ENCODE peak calls at places on chromosomes 6 and 20, in four cellular contexts. One of them, this sample, is unnamed.

GRCh38 chr6:153150767-153151440 is 19.8 kb upstream of the RGS17 start:
- DNase-seq in midbrain: no peak
- DNase-seq in GM23338: no peak
- DNase-seq in KG1: no peak
- DNase-seq in this sample: no peak

GRCh38 chr6:158040051-158040803 is 58.6 kb downstream of the SYNJ2 start:
- DNase-seq in midbrain: no peak
- DNase-seq in KG1: peak
- DNase-seq in GM23338: no peak
- DNase-seq in this sample: no peak

GRCh38 chr6:27667016-27667415 is 194.1 kb upstream of the ZNF184 start:
- DNase-seq in KG1: no peak
- DNase-seq in midbrain: no peak
- DNase-seq in GM23338: no peak
- DNase-seq in this sample: no peak

GRCh38 chr6:122735618-122736017 is 43.9 kb upstream of the FABP7 start:
- DNase-seq in GM23338: no peak
- DNase-seq in midbrain: no peak
- DNase-seq in KG1: no peak
- DNase-seq in this sample: no peak

GRCh38 chr6:61909541-61909940 is 376.5 kb downstream of the KHDRBS2 start:
- DNase-seq in KG1: no peak
- DNase-seq in midbrain: no peak
- DNase-seq in GM23338: no peak
- DNase-seq in this sample: no peak

GRCh38 chr20:25466846-25467245 is 59.4 kb downstream of the GINS1 start:
- DNase-seq in midbrain: no peak
- DNase-seq in GM23338: no peak
- DNase-seq in KG1: no peak
- DNase-seq in this sample: no peak

GRCh38 chr6:163442336-163442735 is 27.8 kb downstream of the QKI start:
- DNase-seq in midbrain: no peak
- DNase-seq in KG1: no peak
- DNase-seq in GM23338: no peak
- DNase-seq in this sample: no peak

GRCh38 chr6:107784669-107785068 is 39.4 kb downstream of the SCML4 start:
- DNase-seq in GM23338: no peak
- DNase-seq in midbrain: no peak
- DNase-seq in KG1: no peak
- DNase-seq in this sample: no peak

GRCh38 chr6:1481326-1481725 is 92.0 kb downstream of the FOXF2 start:
- DNase-seq in KG1: no peak
- DNase-seq in midbrain: no peak
- DNase-seq in GM23338: no peak
- DNase-seq in this sample: no peak

GRCh38 chr6:163702736-163703135 is 288.2 kb downstream of the QKI start:
- DNase-seq in GM23338: no peak
- DNase-seq in KG1: no peak
- DNase-seq in midbrain: no peak
- DNase-seq in this sample: no peak

GRCh38 chr6:43496370-43497128 is 13.6 kb downstream of the LRRC73 start:
- DNase-seq in midbrain: no peak
- DNase-seq in KG1: no peak
- DNase-seq in GM23338: peak
- DNase-seq in this sample: peak

GRCh38 chr20:57598060-57598459 is 22.2 kb downstream of the ZBP1 start:
- DNase-seq in midbrain: no peak
- DNase-seq in GM23338: no peak
- DNase-seq in KG1: no peak
- DNase-seq in this sample: no peak